ENCODE peak calls at places on chromosomes 16 and 17, in six cellular contexts. A, Q, O, I, T and P are unnamed samples.

GRCh38 chr16:19223235-19223847 is 55.3 kb downstream of the SYT17 start:
- DNase-seq in A (peak), Q (peak), O (peak), I (peak), T (no peak), P (peak)

GRCh38 chr16:20104563-20105183 is 31.0 kb upstream of the GPR139 start:
- DNase-seq in A (no peak), Q (no peak), O (no peak), I (no peak), T (no peak), P (no peak)

GRCh38 chr17:28240688-28241340 is 78.2 kb upstream of the TMEM97 start:
- DNase-seq in A (no peak), Q (no peak), O (no peak), I (no peak), T (no peak), P (no peak)

GRCh38 chr16:10906914-10907756 is 30.1 kb downstream of the CIITA start:
- DNase-seq in A (no peak), Q (no peak), O (no peak), I (no peak), T (no peak), P (peak)

GRCh38 chr16:57235128-57236092 is 9.6 kb upstream of the ARL2BP start:
- DNase-seq in A (no peak), Q (no peak), O (peak), I (peak), T (no peak), P (no peak)

GRCh38 chr16:72763927-72764628 is 283.9 kb downstream of the ZFHX3 start:
- DNase-seq in A (no peak), Q (no peak), O (no peak), I (no peak), T (peak), P (no peak)

GRCh38 chr16:59042296-59042695 is 308.2 kb upstream of the GOT2 start:
- DNase-seq in A (no peak), Q (no peak), O (no peak), I (no peak), T (no peak), P (no peak)

GRCh38 chr17:79646721-79647455 is 36.0 kb upstream of the RBFOX3 start:
- DNase-seq in A (no peak), Q (peak), O (no peak), I (no peak), T (no peak), P (no peak)

GRCh38 chr17:74873874-74874614 is 1.2 kb upstream of the FDXR start:
- DNase-seq in A (no peak), Q (no peak), O (peak), I (peak), T (no peak), P (no peak)

DNA sequence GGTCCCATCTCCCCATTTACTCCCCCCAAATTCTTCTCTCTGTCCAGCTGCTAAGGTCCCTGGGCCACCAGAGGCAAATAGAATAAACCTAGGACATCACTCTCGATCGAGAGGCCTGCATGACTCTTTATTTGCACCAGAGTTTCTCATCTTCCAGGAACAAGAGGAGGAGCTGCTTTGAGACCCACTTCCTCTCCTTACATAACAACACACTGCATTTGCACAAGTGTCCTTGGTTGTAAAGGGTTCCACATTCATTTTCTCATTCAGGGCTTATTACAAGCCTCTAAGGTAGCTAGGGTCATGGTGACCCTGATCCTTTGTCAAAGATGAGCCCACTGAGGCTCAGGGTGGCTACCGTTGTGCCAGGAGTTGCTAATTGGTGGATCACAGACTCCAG is 38.1 kb upstream of the RHOT1 start:
- DNase-seq in A (no peak), Q (peak), O (no peak), I (no peak), T (no peak), P (no peak)
- TF ChIP-seq CREB1 in A (no peak), Q (no peak), O (no peak), I (no peak), T (no peak), P (no peak)

GRCh38 chr16:76389126-76389525 is 111.9 kb downstream of the CNTNAP4 start:
- DNase-seq in A (no peak), Q (no peak), O (no peak), I (no peak), T (no peak), P (no peak)
- TF ChIP-seq CREB1 in A (no peak), Q (no peak), O (no peak), I (no peak), T (no peak), P (no peak)

GRCh38 chr16:67951485-67951884 is 7.6 kb upstream of the LCAT start:
- DNase-seq in A (no peak), Q (no peak), O (no peak), I (no peak), T (no peak), P (no peak)

GRCh38 chr16:67957622-67958021 is 10.8 kb downstream of the SLC12A4 start:
- DNase-seq in A (no peak), Q (no peak), O (no peak), I (no peak), T (no peak), P (no peak)

GRCh38 chr16:67953641-67954375 is 9.9 kb upstream of the LCAT start:
- DNase-seq in A (no peak), Q (no peak), O (no peak), I (no peak), T (no peak), P (no peak)

GRCh38 chr16:67950335-67950843 is 6.5 kb upstream of the LCAT start:
- DNase-seq in A (no peak), Q (no peak), O (no peak), I (no peak), T (no peak), P (no peak)

DNA sequence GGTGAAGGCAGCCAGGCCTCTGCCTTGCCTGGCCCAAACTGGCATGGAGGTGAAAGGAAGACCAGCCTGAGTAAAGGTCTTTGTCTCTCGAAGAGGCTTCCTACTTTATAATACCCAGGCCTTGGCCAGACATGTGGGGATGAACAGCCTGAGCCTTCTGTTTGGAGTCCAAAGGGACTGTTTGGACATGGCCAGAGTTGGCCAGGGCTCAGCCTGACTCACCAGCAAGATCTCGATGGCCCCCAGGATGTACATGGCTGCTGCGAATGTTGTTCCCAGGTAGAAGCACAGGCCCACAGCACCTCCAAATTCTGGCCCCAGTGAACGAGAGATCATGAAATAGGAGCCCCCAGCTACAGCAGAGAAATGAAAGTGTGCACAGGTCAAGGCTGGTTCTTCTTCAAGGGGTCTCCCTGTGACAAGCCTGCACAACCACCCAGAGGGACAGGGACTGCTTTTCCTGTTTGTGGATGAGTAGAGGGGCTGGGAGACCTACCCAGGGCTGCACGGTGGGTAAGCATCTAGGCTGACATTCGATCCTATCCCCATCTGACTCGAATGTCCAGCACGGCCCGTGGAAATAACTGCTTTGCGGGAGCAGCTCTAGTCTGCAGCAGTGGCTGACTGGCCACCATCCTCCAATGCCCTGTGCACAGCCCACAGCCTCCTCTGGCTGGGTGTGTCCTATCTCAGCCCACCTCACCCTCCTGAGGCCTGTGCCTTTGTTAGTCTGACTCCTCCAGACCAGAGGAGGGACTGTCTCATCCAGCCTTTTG is 10.7 kb upstream of the LCAT start:
- DNase-seq in A (no peak), Q (no peak), O (no peak), I (no peak), T (no peak), P (no peak)
- TF ChIP-seq CREB1 in A (no peak), Q (no peak), O (no peak), I (no peak), T (no peak), P (no peak)

GRCh38 chr16:1222553-1223354 is 2.3 kb downstream of the TPSG1 start:
- DNase-seq in A (no peak), Q (no peak), O (no peak), I (no peak), T (no peak), P (no peak)
- TF ChIP-seq CREB1 in A (no peak), Q (no peak), O (no peak), I (no peak), T (no peak), P (no peak)

GRCh38 chr17:48600244-48601098 is 4.3 kb downstream of the HOXB6 start:
- DNase-seq in A (no peak), Q (no peak), O (no peak), I (no peak), T (no peak), P (no peak)
- TF ChIP-seq CREB1 in A (no peak), Q (no peak), O (no peak), I (no peak), T (no peak), P (no peak)

GRCh38 chr16:55277536-55277935 is 46.5 kb upstream of the IRX6 start:
- DNase-seq in A (no peak), Q (no peak), O (no peak), I (no peak), T (no peak), P (no peak)
- TF ChIP-seq CREB1 in A (no peak), Q (no peak), O (no peak), I (no peak), T (no peak), P (no peak)

DNA sequence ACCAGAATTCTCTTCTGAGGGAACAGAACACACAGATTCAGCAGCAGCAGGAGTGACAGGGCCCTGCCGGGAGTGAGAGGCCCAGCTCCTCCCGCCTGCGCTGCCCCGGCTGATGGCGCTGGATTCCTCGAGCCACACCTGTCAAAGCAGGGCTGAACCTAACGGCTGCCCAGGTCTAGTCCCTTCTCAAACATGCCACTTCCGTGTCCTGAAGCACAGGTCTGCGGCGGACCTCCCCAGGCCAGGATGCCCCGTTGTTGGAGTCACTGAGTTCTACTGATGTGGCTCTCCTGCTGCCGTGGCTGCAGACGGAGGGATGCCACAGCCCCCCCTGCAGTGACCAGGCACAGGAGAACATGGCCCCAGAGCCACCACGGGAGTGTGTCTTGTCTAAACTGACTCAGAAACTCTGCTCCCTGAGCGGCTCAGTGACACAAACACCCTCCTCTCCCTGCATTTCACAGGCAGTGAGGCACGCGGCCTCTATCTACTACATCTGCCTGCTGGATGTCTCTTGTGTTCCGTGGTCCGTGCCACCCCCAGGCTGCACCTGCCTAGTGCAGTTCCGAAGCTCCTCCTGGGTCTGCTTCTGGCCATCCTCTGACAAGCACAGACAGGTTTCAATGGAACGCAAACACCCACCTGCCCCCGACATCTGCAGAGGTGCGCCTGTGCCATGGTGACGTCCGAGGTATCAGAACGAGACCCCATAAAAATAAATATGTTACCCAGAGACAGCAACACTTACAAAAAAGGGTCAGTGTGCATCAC is 44.7 kb upstream of the DNAH17 start:
- DNase-seq in A (no peak), Q (no peak), O (no peak), I (no peak), T (no peak), P (no peak)
- TF ChIP-seq CREB1 in A (no peak), Q (no peak), O (no peak), I (no peak), T (no peak), P (no peak)

GRCh38 chr17:7183433-7184090 is 4.4 kb upstream of the ASGR1 start:
- DNase-seq in A (no peak), Q (no peak), O (no peak), I (peak), T (no peak), P (no peak)

GRCh38 chr17:7184647-7185046 is 5.5 kb upstream of the ASGR1 start:
- DNase-seq in A (no peak), Q (no peak), O (no peak), I (no peak), T (no peak), P (no peak)

GRCh38 chr17:7190276-7190917 is 11.2 kb upstream of the ASGR1 start:
- DNase-seq in A (no peak), Q (no peak), O (no peak), I (no peak), T (no peak), P (no peak)

GRCh38 chr17:7184091-7184488 is 4.9 kb upstream of the ASGR1 start:
- DNase-seq in A (no peak), Q (no peak), O (no peak), I (peak), T (no peak), P (no peak)

DNA sequence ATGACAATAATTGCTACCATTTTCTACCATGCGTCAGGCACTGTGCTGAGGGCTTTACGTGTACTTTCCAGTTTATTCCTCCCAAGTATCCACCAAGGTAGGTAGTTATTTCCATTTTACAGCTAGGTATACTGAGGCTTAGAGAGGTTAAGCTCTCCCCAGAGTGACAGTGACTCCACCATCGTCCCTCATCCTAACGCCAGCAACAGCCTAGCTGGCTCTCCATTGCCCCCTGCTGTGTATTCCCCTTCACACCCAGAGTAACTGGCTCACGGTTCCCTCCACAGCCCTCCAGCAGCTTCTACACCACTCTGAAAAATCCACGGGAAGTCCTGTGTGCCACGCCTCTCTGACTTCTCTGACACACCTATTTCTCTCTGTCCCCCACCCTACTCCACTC is 7.1 kb upstream of the ASGR1 start:
- DNase-seq in A (no peak), Q (no peak), O (peak), I (peak), T (no peak), P (peak)
- TF ChIP-seq CREB1 in A (no peak), Q (no peak), O (no peak), I (no peak), T (no peak), P (no peak)

DNA sequence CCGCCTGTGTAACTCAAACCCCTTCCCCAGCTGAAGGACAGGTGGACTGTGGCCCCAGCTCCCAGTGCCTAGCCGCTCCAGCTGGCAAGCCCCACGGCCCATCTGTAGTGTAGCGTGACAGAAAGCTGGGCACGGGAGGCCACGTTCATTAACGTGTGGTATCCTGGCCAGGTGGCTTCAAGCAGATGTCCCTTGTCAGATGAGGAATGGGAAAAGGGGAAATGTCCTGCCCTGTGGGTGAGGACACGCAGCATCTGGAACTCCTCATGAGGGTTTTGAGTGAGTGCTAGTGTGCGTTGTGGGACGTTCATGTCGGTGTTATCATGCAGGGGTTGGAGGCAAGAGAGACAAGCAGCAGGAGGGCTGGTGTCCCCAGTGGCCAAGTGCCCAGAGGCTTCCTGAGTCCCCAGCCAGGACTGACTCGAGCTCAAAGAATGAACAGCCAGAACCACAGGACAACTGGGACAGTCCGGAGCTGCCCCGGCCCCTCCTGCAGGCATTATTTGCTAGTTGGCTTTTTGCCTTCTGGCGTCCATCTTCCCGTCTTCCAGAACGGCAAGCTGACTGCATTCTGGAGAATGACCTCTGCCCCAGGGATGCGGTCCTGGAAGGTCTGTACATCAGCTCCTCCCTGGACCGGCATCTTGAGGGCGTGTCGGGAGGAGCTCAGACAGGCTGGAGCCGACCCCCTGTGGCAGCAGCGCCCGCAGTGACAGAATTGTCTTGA is 19.3 kb downstream of the KDM8 start:
- DNase-seq in A (no peak), Q (no peak), O (no peak), I (no peak), T (no peak), P (no peak)
- TF ChIP-seq CREB1 in A (no peak), Q (no peak), O (no peak), I (no peak), T (no peak), P (no peak)